ENCODE peak calls at places on chromosomes 5 and 9, in seven cellular contexts. X, U, Z, D, I, E and S are unnamed samples.
A peak's percentile ranks its signal among the peaks of the same experiment; 100 is the strongest.

GRCh38 chr5:127187711-127188110 is 102.9 kb upstream of the MEGF10 start:
- DNase-seq in X (no peak), U (no peak), Z (no peak), D (no peak), I (no peak), E (no peak), S (no peak)

GRCh38 chr5:144191998-144192397 is 21.3 kb downstream of the KCTD16 start:
- DNase-seq in X (no peak), U (peak; percentile 76), Z (peak; percentile 51), D (peak; percentile 25), I (peak; percentile 66), E (no peak), S (peak; percentile 48)

GRCh38 chr9:137417161-137418021 is 5.6 kb downstream of the EXD3 start:
- DNase-seq in X (no peak), U (no peak), Z (no peak), D (no peak), I (no peak), E (no peak), S (no peak)

GRCh38 chr9:96217358-96217755 is 84.6 kb downstream of the HSD17B3 start:
- DNase-seq in X (no peak), U (no peak), Z (no peak), D (no peak), I (no peak), E (no peak), S (no peak)

GRCh38 chr9:135776893-135777622 is 75.1 kb downstream of the KCNT1 start:
- DNase-seq in X (no peak), U (peak; percentile 7), Z (no peak), D (no peak), I (no peak), E (no peak), S (no peak)

GRCh38 chr5:159489779-159490178 is 159.5 kb upstream of the IL12B start:
- DNase-seq in X (no peak), U (no peak), Z (no peak), D (no peak), I (no peak), E (no peak), S (no peak)

GRCh38 chr5:54610197-54610898 is 92.8 kb downstream of the SNX18 start:
- DNase-seq in X (no peak), U (peak; percentile 56), Z (peak; percentile 10), D (no peak), I (no peak), E (no peak), S (peak; percentile 58)

GRCh38 chr9:132763574-132763973 is 93.3 kb downstream of the GTF3C4 start:
- DNase-seq in X (no peak), U (no peak), Z (no peak), D (no peak), I (no peak), E (no peak), S (no peak)